ENCODE peak calls at places on chromosomes 7 and 10, in four cellular contexts. G is WTC11, Z is HepG2, B is GM12878. E is an unnamed sample.
A peak's percentile ranks its signal among the peaks of the same experiment; 100 is the strongest.

GRCh38 chr7:155584763-155585531 is 38.6 kb upstream of the CNPY1 start:
- DNase-seq in B (no peak), G (no peak), Z (no peak), E (no peak)

GRCh38 chr7:77481615-77482014 is 55.5 kb upstream of the PTPN12 start:
- DNase-seq in G (no peak), B (no peak), Z (no peak), E (no peak)

GRCh38 chr10:93437000-93437945 is 44.9 kb downstream of the MYOF start:
- DNase-seq in Z (peak; percentile 71), G (peak; percentile 43), B (no peak), E (no peak)

GRCh38 chr10:33441561-33441960 is 107.1 kb upstream of the NRP1 start:
- DNase-seq in Z (no peak), G (no peak), B (no peak), E (no peak)

GRCh38 chr10:95517536-95518454 is 43.4 kb downstream of the SORBS1 start:
- DNase-seq in B (no peak), Z (peak; percentile 70), G (no peak), E (peak; percentile 31)

GRCh38 chr7:116621649-116622048 is 50.3 kb upstream of the MET start:
- DNase-seq in G (no peak), B (no peak), Z (no peak), E (no peak)

GRCh38 chr7:1945558-1945957 is 275.5 kb downstream of the ELFN1 start:
- DNase-seq in Z (no peak), B (no peak), G (no peak), E (no peak)

GRCh38 chr7:43018446-43018845 is 86.3 kb downstream of the MRPL32 start:
- DNase-seq in Z (no peak), G (no peak), B (no peak), E (no peak)

GRCh38 chr10:130858626-130859025 is 452.9 kb downstream of the TCERG1L start:
- DNase-seq in Z (no peak), G (no peak), B (no peak), E (no peak)

GRCh38 chr7:110539216-110539615 is 551.7 kb upstream of the LRRN3 start:
- DNase-seq in B (no peak), G (no peak), Z (no peak), E (no peak)

GRCh38 chr7:19519443-19519977 is 189.3 kb downstream of the POLR1F start:
- DNase-seq in B (no peak), G (no peak), Z (no peak), E (no peak)

GRCh38 chr10:64732372-64732715 is 1211.1 kb downstream of the REEP3 start:
- DNase-seq in B (no peak), Z (no peak), G (no peak), E (no peak)

GRCh38 chr7:43647314-43647691 is 64.4 kb downstream of the STK17A start:
- DNase-seq in G (peak; percentile 47), B (no peak), Z (no peak), E (no peak)

GRCh38 chr10:133324198-133324792 is 12.4 kb downstream of the CALY start:
- DNase-seq in Z (peak; percentile 62), B (no peak), G (peak; percentile 80), E (peak; percentile 66)

GRCh38 chr10:80486785-80487421 is 32.8 kb downstream of the TSPAN14 start:
- DNase-seq in G (no peak), B (no peak), Z (no peak), E (no peak)

GRCh38 chr7:101156866-101157589 is 2.8 kb downstream of the AP1S1 start:
- DNase-seq in Z (no peak), B (no peak), G (no peak), E (no peak)

GRCh38 chr7:24786306-24786705 is 29.0 kb upstream of the GSDME start:
- DNase-seq in Z (no peak), G (no peak), B (no peak), E (no peak)

GRCh38 chr7:99011706-99012404 is 132.1 kb downstream of the SMURF1 start:
- DNase-seq in Z (no peak), G (no peak), B (no peak), E (no peak)

GRCh38 chr10:120789292-120789691 is 61.9 kb upstream of the WDR11 start:
- DNase-seq in G (no peak), B (no peak), Z (no peak), E (no peak)

GRCh38 chr7:48041665-48041995 is 6.3 kb downstream of the C7orf57 start:
- DNase-seq in B (no peak), G (no peak), Z (no peak), E (no peak)

GRCh38 chr7:65832281-65832680 is 40.6 kb upstream of the VKORC1L1 start:
- DNase-seq in G (peak; percentile 31), Z (no peak), B (no peak), E (no peak)

GRCh38 chr7:33250421-33250827 is 121.1 kb downstream of the BBS9 start:
- DNase-seq in G (no peak), B (no peak), Z (no peak), E (no peak)

GRCh38 chr10:35492387-35493195 is 112.5 kb upstream of the GJD4 start:
- DNase-seq in G (peak; percentile 35), Z (no peak), B (no peak), E (peak; percentile 30)

GRCh38 chr7:116736927-116737715 is 65.1 kb downstream of the MET start:
- DNase-seq in G (no peak), Z (peak; percentile 58), B (no peak), E (no peak)

GRCh38 chr10:71437537-71438058 is 40.9 kb downstream of the CDH23 start:
- DNase-seq in Z (no peak), B (no peak), G (no peak), E (no peak)

GRCh38 chr10:109259293-109259692 is 664.0 kb downstream of the XPNPEP1 start:
- DNase-seq in G (no peak), B (no peak), Z (no peak), E (no peak)

GRCh38 chr7:95996886-95997285 is 224.5 kb downstream of the DYNC1I1 start:
- DNase-seq in Z (no peak), G (no peak), B (no peak), E (no peak)

GRCh38 chr7:92460109-92460508 is 12.8 kb downstream of the GATAD1 start:
- DNase-seq in Z (no peak), G (no peak), B (no peak), E (no peak)

GRCh38 chr7:34838329-34838728 is 180.3 kb downstream of the NPSR1 start:
- DNase-seq in B (no peak), Z (no peak), G (no peak), E (no peak)

GRCh38 chr7:121322460-121322859 is 6.3 kb upstream of the WNT16 start:
- DNase-seq in G (no peak), Z (no peak), B (no peak), E (no peak)

GRCh38 chr10:9608592-9608991 is 1409.1 kb upstream of the CELF2 start:
- DNase-seq in B (no peak), Z (no peak), G (no peak), E (no peak)

GRCh38 chr10:132455986-132456847 is 59.2 kb downstream of the PWWP2B start:
- DNase-seq in G (no peak), B (no peak), Z (peak; percentile 39), E (no peak)

DNA sequence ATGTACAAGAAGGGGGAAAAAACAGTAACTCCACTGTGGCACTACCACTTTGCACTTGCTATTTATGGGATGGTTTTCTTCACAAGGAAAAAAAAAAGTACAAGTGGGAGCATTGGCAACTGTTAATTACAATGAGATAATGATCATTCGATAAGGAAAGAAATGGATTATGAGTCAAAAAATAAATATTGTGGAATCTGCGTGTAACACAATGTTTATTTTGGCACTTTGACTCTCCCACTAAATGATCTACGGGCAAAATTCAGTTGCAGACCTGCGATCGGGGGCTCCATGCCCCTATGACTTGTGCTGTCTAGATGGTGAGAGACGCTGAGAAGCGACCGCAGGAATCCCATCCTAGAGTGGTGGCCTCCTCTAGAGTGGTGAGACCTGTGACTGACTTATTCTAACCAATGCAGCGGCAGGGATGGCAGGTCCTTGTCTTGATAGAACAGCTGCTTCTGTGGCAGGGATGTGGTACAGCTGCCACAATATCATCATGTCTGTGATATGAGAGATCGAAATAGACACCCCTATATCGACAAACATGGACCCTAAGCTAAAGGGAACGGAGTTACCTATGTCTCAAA is 345.0 kb upstream of the KLF6 start:
- DNase-seq in G (no peak), B (no peak), Z (no peak), E (no peak)
- TF ChIP-seq TCF7 in G (no peak), B (no peak), Z (no peak), E (no peak)

GRCh38 chr7:112575864-112576263 is 95.1 kb downstream of the LSMEM1 start:
- DNase-seq in Z (peak; percentile 35), G (no peak), B (no peak), E (no peak)

GRCh38 chr7:112571852-112572607 is 91.2 kb downstream of the LSMEM1 start:
- DNase-seq in B (no peak), Z (peak; percentile 11), G (no peak), E (peak; percentile 54)

GRCh38 chr7:112579388-112579787 is 98.6 kb downstream of the LSMEM1 start:
- DNase-seq in G (no peak), Z (no peak), B (no peak), E (no peak)

GRCh38 chr7:112572669-112573301 is 92.0 kb downstream of the LSMEM1 start:
- DNase-seq in G (no peak), B (no peak), Z (peak; percentile 70), E (no peak)

GRCh38 chr7:112573302-112574039 is 92.7 kb downstream of the LSMEM1 start:
- DNase-seq in B (no peak), G (no peak), Z (no peak), E (peak; percentile 95)
- TF ChIP-seq TCF7 in B (no peak), G (no peak), Z (no peak), E (no peak)

GRCh38 chr10:123472606-123473005 is 193.5 kb upstream of the GPR26 start:
- DNase-seq in B (no peak), Z (no peak), G (peak; percentile 36), E (no peak)
- TF ChIP-seq TCF7 in B (no peak), Z (no peak), G (no peak), E (no peak)

DNA sequence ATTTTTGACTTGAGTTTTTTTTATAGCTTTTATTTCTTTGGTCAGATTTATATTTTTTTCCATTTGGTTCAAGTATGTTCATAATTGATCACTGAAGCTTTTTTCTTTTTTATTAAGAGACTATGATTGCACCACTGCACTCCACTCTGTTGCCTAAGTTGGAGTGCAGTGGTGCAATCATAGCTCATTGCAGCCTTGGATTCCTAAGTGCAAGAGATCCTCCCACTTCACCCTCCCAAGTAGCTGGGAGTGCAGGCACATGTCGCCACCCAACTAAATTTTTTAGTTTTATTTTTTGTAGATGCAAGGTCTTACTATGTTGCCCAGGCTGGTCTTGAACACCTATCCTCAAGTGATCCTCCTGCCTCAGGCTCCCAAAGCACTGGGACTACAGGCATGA is 97.7 kb upstream of the KIF5B start:
- DNase-seq in Z (no peak), B (no peak), G (no peak), E (no peak)
- TF ChIP-seq TCF7 in Z (no peak), B (no peak), G (no peak), E (no peak)

GRCh38 chr7:8274589-8274988 is 12.6 kb upstream of the ICA1 start:
- DNase-seq in Z (no peak), G (no peak), B (no peak), E (no peak)
- TF ChIP-seq TCF7 in Z (no peak), G (no peak), B (no peak), E (no peak)

E was measured in K562.